ENCODE peak calls at places on chromosomes 3 and 15, in eight cellular contexts. M is endothelial cell, V is NCI-H460, G is stomach, W is fibroblast of the conjunctiva, N is ELR, K is T1000, R is mesenchymal stem cell. Z is an unnamed sample.

GRCh38 chr15:100770781-100771584 is 108.6 kb upstream of the ALDH1A3 start:
- DNase-seq in M (no peak), V (no peak), G (no peak), W (no peak), N (no peak), K (no peak), R (no peak), Z (no peak)

GRCh38 chr3:2354702-2355101 is 256.0 kb downstream of the CNTN4 start:
- DNase-seq in M (no peak), V (no peak), G (no peak), W (peak; percentile 36), N (no peak), K (peak; percentile 69), R (peak; percentile 89), Z (peak; percentile 13)

GRCh38 chr3:31321620-31322019 is 211.1 kb upstream of the STT3B start:
- DNase-seq in M (no peak), V (no peak), G (no peak), W (no peak), N (no peak), K (no peak), R (no peak), Z (no peak)

GRCh38 chr3:151328298-151329036 is 882 bp downstream of the P2RY13 start:
- DNase-seq in M (no peak), V (no peak), G (no peak), W (no peak), N (peak; percentile 42), K (no peak), R (no peak), Z (peak; percentile 35)

GRCh38 chr3:185401319-185401955 is 38.5 kb downstream of the MAP3K13 start:
- DNase-seq in M (no peak), V (no peak), G (no peak), W (no peak), N (peak; percentile 24), K (no peak), R (no peak), Z (no peak)

GRCh38 chr3:49607105-49607591 is 52.9 kb downstream of the BSN start:
- DNase-seq in M (no peak), V (no peak), G (peak; percentile 34), W (no peak), N (peak; percentile 12), K (no peak), R (no peak), Z (no peak)

GRCh38 chr3:46873521-46873920 is 4.0 kb upstream of the PTH1R start:
- DNase-seq in M (no peak), V (no peak), G (no peak), W (no peak), N (no peak), K (no peak), R (no peak), Z (no peak)

GRCh38 chr3:9590282-9590791 is 36.7 kb upstream of the LHFPL4 start:
- DNase-seq in M (no peak), V (no peak), G (no peak), W (no peak), N (no peak), K (no peak), R (no peak), Z (no peak)

GRCh38 chr15:42275780-42276395 is 2.7 kb upstream of the TMEM87A start:
- DNase-seq in M (no peak), V (no peak), G (no peak), W (no peak), N (no peak), K (no peak), R (no peak), Z (no peak)

GRCh38 chr3:187850256-187851010 is 105.2 kb upstream of the BCL6 start:
- DNase-seq in M (no peak), V (peak; percentile 71), G (no peak), W (no peak), N (no peak), K (no peak), R (no peak), Z (no peak)

GRCh38 chr3:181700168-181701087 is 11.3 kb upstream of the SOX2 start:
- DNase-seq in M (peak; percentile 81), V (peak; percentile 61), G (peak; percentile 77), W (peak; percentile 49), N (peak; percentile 72), K (no peak), R (peak; percentile 63), Z (peak; percentile 59)

GRCh38 chr3:101017048-101017447 is 23.8 kb upstream of the ABI3BP start:
- DNase-seq in M (no peak), V (no peak), G (no peak), W (no peak), N (peak; percentile 44), K (no peak), R (peak; percentile 40), Z (no peak)

GRCh38 chr3:195250473-195251251 is 20.3 kb downstream of the XXYLT1 start:
- DNase-seq in M (no peak), V (no peak), G (no peak), W (peak; percentile 32), N (no peak), K (no peak), R (no peak), Z (peak; percentile 21)

GRCh38 chr3:141448606-141449216 is 38.1 kb upstream of the RASA2 start:
- DNase-seq in M (no peak), V (no peak), G (no peak), W (no peak), N (peak; percentile 68), K (no peak), R (peak; percentile 63), Z (no peak)

GRCh38 chr3:158434412-158435038 is 136.5 kb upstream of the MLF1 start:
- DNase-seq in M (peak; percentile 58), V (peak; percentile 58), G (peak; percentile 56), W (peak; percentile 65), N (peak; percentile 76), K (peak; percentile 2), R (peak; percentile 69), Z (peak; percentile 59)

GRCh38 chr3:49173792-49174170 is 2.4 kb downstream of the KLHDC8B start:
- DNase-seq in M (no peak), V (no peak), G (no peak), W (no peak), N (no peak), K (no peak), R (peak; percentile 28), Z (no peak)

GRCh38 chr15:71999807-72000206 is 118.1 kb downstream of the MYO9A start:
- DNase-seq in M (no peak), V (no peak), G (no peak), W (no peak), N (no peak), K (no peak), R (no peak), Z (no peak)

GRCh38 chr3:170221924-170222646 is at the start of gene PRKCI:
- DNase-seq in M (peak; percentile 89), V (peak; percentile 95), G (peak; percentile 96), W (peak; percentile 93), N (peak; percentile 98), K (peak; percentile 89), R (peak; percentile 97), Z (peak; percentile 95)

GRCh38 chr15:68620721-68621528 is 42.1 kb downstream of the CORO2B start:
- DNase-seq in M (no peak), V (no peak), G (peak; percentile 64), W (peak; percentile 97), N (peak; percentile 91), K (peak; percentile 75), R (peak; percentile 94), Z (no peak)

GRCh38 chr15:59609730-59610712 is 1.6 kb upstream of the GCNT3 start:
- DNase-seq in M (no peak), V (no peak), G (no peak), W (no peak), N (no peak), K (no peak), R (no peak), Z (no peak)

GRCh38 chr15:76333720-76334437 is 2.7 kb upstream of the ISL2 start:
- DNase-seq in M (no peak), V (peak; percentile 43), G (no peak), W (no peak), N (peak; percentile 53), K (no peak), R (no peak), Z (no peak)

GRCh38 chr15:65920825-65921309 is 51.6 kb downstream of the RAB11A start:
- DNase-seq in M (no peak), V (no peak), G (no peak), W (no peak), N (no peak), K (no peak), R (no peak), Z (no peak)

GRCh38 chr3:161372321-161373260 is 1.3 kb upstream of the SPTSSB start:
- DNase-seq in M (peak; percentile 43), V (no peak), G (peak; percentile 44), W (no peak), N (peak; percentile 22), K (no peak), R (peak; percentile 28), Z (no peak)

GRCh38 chr15:99440029-99440428 is 125.8 kb upstream of the MEF2A start:
- DNase-seq in M (no peak), V (no peak), G (peak; percentile 11), W (no peak), N (no peak), K (no peak), R (no peak), Z (no peak)

GRCh38 chr15:93005133-93005532 is 83.9 kb downstream of the RGMA start:
- DNase-seq in M (no peak), V (no peak), G (no peak), W (no peak), N (no peak), K (no peak), R (no peak), Z (no peak)

GRCh38 chr15:52082197-52083036 is 30.2 kb downstream of the BCL2L10 start:
- DNase-seq in M (no peak), V (no peak), G (no peak), W (no peak), N (no peak), K (no peak), R (peak; percentile 47), Z (no peak)

GRCh38 chr15:77186518-77187095 is 115.7 kb upstream of the TSPAN3 start:
- DNase-seq in M (no peak), V (no peak), G (no peak), W (peak; percentile 33), N (peak; percentile 30), K (no peak), R (peak; percentile 45), Z (no peak)

GRCh38 chr15:23823508-23823907 is 136.4 kb upstream of the NDN start:
- DNase-seq in M (peak; percentile 58), V (no peak), G (no peak), W (no peak), N (no peak), K (no peak), R (peak; percentile 10), Z (no peak)

GRCh38 chr15:25403771-25404170 is 35.1 kb downstream of the UBE3A start:
- DNase-seq in M (no peak), V (no peak), G (no peak), W (no peak), N (no peak), K (no peak), R (no peak), Z (no peak)

GRCh38 chr3:125062904-125063618 is 7.3 kb upstream of the HEG1 start:
- DNase-seq in M (no peak), V (no peak), G (peak; percentile 40), W (peak; percentile 69), N (peak; percentile 94), K (peak; percentile 72), R (peak; percentile 80), Z (peak; percentile 100)

GRCh38 chr3:42547401-42547945 is 34.3 kb downstream of the SEC22C start:
- DNase-seq in M (peak; percentile 74), V (peak; percentile 40), G (peak; percentile 82), W (peak; percentile 17), N (peak; percentile 59), K (peak; percentile 39), R (peak; percentile 57), Z (peak; percentile 41)

GRCh38 chr3:127800508-127800907 is 21.8 kb downstream of the MGLL start:
- DNase-seq in M (no peak), V (no peak), G (no peak), W (no peak), N (peak; percentile 70), K (no peak), R (no peak), Z (no peak)

Z was measured in kidney glomerular epithelial cell.